ENCODE peak calls at places on chromosomes 11 and 22, in five cellular contexts. One of them, this sample, is unnamed.

GRCh38 chr22:40920526-40920925 is 30.7 kb upstream of the RBX1 start:
- DNase-seq in T-helper 9 cell: no peak
- DNase-seq in immature natural killer cell: no peak
- DNase-seq in lower leg skin: no peak
- DNase-seq in activated naive CD4-positive, alpha-beta T cell treated with Interleukin-2 at 50 U/mL for 16 hours: no peak
- DNase-seq in this sample: no peak

GRCh38 chr22:48555606-48556005 is 1272.1 kb downstream of the BRD1 start:
- DNase-seq in T-helper 9 cell: no peak
- DNase-seq in immature natural killer cell: no peak
- DNase-seq in lower leg skin: no peak
- DNase-seq in activated naive CD4-positive, alpha-beta T cell treated with Interleukin-2 at 50 U/mL for 16 hours: no peak
- DNase-seq in this sample: no peak

GRCh38 chr22:24433868-24434471 is 6.6 kb downstream of the ADORA2A start:
- DNase-seq in T-helper 9 cell: no peak
- DNase-seq in immature natural killer cell: no peak
- DNase-seq in lower leg skin: no peak
- DNase-seq in activated naive CD4-positive, alpha-beta T cell treated with Interleukin-2 at 50 U/mL for 16 hours: no peak
- DNase-seq in this sample: peak; percentile 39

GRCh38 chr11:93766504-93766903 is 17.6 kb upstream of the MED17 start:
- DNase-seq in T-helper 9 cell: no peak
- DNase-seq in immature natural killer cell: no peak
- DNase-seq in lower leg skin: no peak
- DNase-seq in activated naive CD4-positive, alpha-beta T cell treated with Interleukin-2 at 50 U/mL for 16 hours: no peak
- DNase-seq in this sample: no peak

GRCh38 chr11:124108158-124108557 is 7.1 kb upstream of the VWA5A start:
- DNase-seq in T-helper 9 cell: no peak
- DNase-seq in immature natural killer cell: no peak
- DNase-seq in lower leg skin: no peak
- DNase-seq in activated naive CD4-positive, alpha-beta T cell treated with Interleukin-2 at 50 U/mL for 16 hours: no peak
- DNase-seq in this sample: peak; percentile 22

GRCh38 chr22:44360686-44361381 is 48.1 kb upstream of the SHISAL1 start:
- DNase-seq in T-helper 9 cell: no peak
- DNase-seq in immature natural killer cell: no peak
- DNase-seq in lower leg skin: peak; percentile 92
- DNase-seq in activated naive CD4-positive, alpha-beta T cell treated with Interleukin-2 at 50 U/mL for 16 hours: no peak
- DNase-seq in this sample: no peak

GRCh38 chr22:23075525-23076216 is 5.4 kb downstream of the GNAZ start:
- DNase-seq in T-helper 9 cell: no peak
- DNase-seq in immature natural killer cell: no peak
- DNase-seq in lower leg skin: no peak
- DNase-seq in activated naive CD4-positive, alpha-beta T cell treated with Interleukin-2 at 50 U/mL for 16 hours: no peak
- DNase-seq in this sample: no peak

GRCh38 chr11:86459002-86459385 is 84.3 kb downstream of the CCDC81 start:
- DNase-seq in T-helper 9 cell: no peak
- DNase-seq in immature natural killer cell: no peak
- DNase-seq in lower leg skin: no peak
- DNase-seq in activated naive CD4-positive, alpha-beta T cell treated with Interleukin-2 at 50 U/mL for 16 hours: no peak
- DNase-seq in this sample: no peak

GRCh38 chr22:49197500-49197899 is 630.2 kb downstream of the BRD1 start:
- DNase-seq in T-helper 9 cell: no peak
- DNase-seq in immature natural killer cell: no peak
- DNase-seq in lower leg skin: peak; percentile 80
- DNase-seq in activated naive CD4-positive, alpha-beta T cell treated with Interleukin-2 at 50 U/mL for 16 hours: no peak
- DNase-seq in this sample: no peak

GRCh38 chr11:76636826-76637460 is 33.6 kb downstream of the LRRC32 start:
- DNase-seq in T-helper 9 cell: no peak
- DNase-seq in immature natural killer cell: no peak
- DNase-seq in lower leg skin: peak; percentile 68
- DNase-seq in activated naive CD4-positive, alpha-beta T cell treated with Interleukin-2 at 50 U/mL for 16 hours: no peak
- DNase-seq in this sample: no peak